ENCODE peak calls at places on chromosomes 6 and 20, in four cellular contexts. F, Q, O and I are unnamed samples.

GRCh38 chr20:21315138-21315537 is 12.0 kb downstream of the XRN2 start:
- DNase-seq in F (no peak), Q (no peak), O (no peak), I (no peak)

GRCh38 chr6:89350281-89351037 is 2.1 kb downstream of the UBE2J1 start:
- DNase-seq in F (no peak), Q (no peak), O (no peak), I (no peak)

GRCh38 chr6:9292975-9293374 is 857.6 kb upstream of the SLC35B3 start:
- DNase-seq in F (no peak), Q (no peak), O (no peak), I (no peak)

GRCh38 chr6:121430514-121431460 is 4.7 kb upstream of the GJA1 start:
- DNase-seq in F (no peak), Q (peak; percentile 29), O (no peak), I (no peak)

GRCh38 chr20:1171461-1172093 is 13.2 kb downstream of the TMEM74B start:
- DNase-seq in F (peak; percentile 66), Q (no peak), O (peak; percentile 84), I (no peak)

GRCh38 chr6:16481680-16482079 is 243.3 kb downstream of the GMPR start:
- DNase-seq in F (no peak), Q (no peak), O (no peak), I (no peak)

GRCh38 chr6:143940011-143940597 is 68.0 kb downstream of the PLAGL1 start:
- DNase-seq in F (peak; percentile 90), Q (peak; percentile 62), O (no peak), I (peak; percentile 30)

GRCh38 chr6:2478200-2478599 is 232.8 kb upstream of the GMDS start:
- DNase-seq in F (no peak), Q (no peak), O (no peak), I (no peak)

GRCh38 chr6:118187568-118188164 is 280.6 kb downstream of the SLC35F1 start:
- DNase-seq in F (no peak), Q (no peak), O (no peak), I (no peak)

GRCh38 chr6:131061771-131062160 is 1.3 kb downstream of the EPB41L2 start:
- DNase-seq in F (no peak), Q (no peak), O (no peak), I (no peak)

GRCh38 chr6:17476506-17476905 is 83.1 kb downstream of the CAP2 start:
- DNase-seq in F (no peak), Q (no peak), O (no peak), I (no peak)

GRCh38 chr20:35385733-35386132 is 26.0 kb downstream of the UQCC1 start:
- DNase-seq in F (no peak), Q (no peak), O (no peak), I (no peak)

GRCh38 chr6:3438190-3439167 is 18.4 kb downstream of the SLC22A23 start:
- DNase-seq in F (no peak), Q (no peak), O (no peak), I (no peak)

GRCh38 chr6:109453594-109454482 is 1.7 kb downstream of the MICAL1 start:
- DNase-seq in F (no peak), Q (no peak), O (no peak), I (no peak)

GRCh38 chr6:156697224-156697623 is 80.0 kb upstream of the ARID1B start:
- DNase-seq in F (no peak), Q (no peak), O (no peak), I (peak; percentile 70)

GRCh38 chr20:41650221-41650948 is 32.2 kb upstream of the CHD6 start:
- DNase-seq in F (no peak), Q (no peak), O (no peak), I (no peak)

DNA sequence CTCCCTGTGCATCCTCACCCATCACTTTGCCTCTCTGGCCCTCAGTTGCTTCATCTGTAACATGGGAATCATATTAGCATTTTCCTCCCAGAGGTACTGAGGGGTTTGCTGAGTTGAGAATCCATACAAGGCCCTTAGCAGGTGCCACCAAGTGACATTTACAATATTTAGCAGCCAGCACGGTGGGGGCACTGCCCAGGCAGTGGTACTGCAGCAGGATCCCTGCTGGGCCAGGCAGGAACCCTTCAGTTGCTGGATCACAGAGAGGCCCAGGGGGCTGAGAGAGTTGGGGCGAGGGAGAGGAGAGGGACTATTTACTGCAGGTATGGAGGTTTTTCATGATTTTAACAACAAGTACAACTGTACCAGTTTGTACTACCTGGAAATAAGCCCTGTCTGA is 65.9 kb downstream of the CDH22 start:
- DNase-seq in F (no peak), Q (no peak), O (no peak), I (no peak)
- TF ChIP-seq EGR1 in F (no peak), Q (no peak), O (no peak), I (no peak)

DNA sequence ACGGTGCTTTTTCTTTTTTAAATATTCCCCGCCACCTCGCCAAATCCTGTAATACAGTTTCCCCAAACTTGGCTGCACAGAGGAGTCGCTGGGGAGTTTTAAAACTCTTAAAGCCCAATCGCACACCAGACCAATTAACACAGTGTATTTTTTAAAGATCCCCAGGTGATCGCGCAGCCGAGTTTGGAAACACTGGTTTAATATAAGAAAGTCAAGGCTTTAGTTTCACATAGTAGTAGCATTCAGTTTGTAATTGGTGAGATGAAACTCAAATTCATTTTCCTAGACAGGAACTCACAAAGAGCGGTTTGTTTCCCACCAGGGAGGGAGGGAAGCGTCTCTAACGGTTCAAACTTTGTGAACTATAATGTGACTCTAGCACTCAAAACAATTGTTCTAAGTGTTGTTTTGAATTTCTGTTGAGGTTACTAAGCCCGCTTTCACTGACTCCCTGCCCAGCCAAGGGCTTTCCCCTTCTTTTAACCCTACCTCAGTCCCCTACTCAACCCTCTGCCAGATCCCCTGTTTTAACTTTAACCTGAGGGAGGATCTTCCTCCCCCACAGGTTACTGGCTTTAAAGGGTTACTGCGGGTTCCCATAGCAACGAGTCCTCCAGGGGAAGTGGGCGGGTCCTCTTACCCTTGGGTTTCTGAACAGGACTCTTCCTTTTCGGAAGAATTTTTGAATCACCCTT is 25.7 kb upstream of the BTBD3 start:
- DNase-seq in F (peak; percentile 53), Q (peak; percentile 66), O (peak; percentile 77), I (peak; percentile 17)
- TF ChIP-seq EGR1 in F (peak; percentile 45), Q (peak; percentile 37), O (peak; percentile 18), I (no peak)

GRCh38 chr6:111107589-111107988 is 20.3 kb downstream of the SLC16A10 start:
- DNase-seq in F (no peak), Q (no peak), O (no peak), I (no peak)

GRCh38 chr6:111101987-111102386 is 14.7 kb downstream of the SLC16A10 start:
- DNase-seq in F (no peak), Q (no peak), O (no peak), I (no peak)

DNA sequence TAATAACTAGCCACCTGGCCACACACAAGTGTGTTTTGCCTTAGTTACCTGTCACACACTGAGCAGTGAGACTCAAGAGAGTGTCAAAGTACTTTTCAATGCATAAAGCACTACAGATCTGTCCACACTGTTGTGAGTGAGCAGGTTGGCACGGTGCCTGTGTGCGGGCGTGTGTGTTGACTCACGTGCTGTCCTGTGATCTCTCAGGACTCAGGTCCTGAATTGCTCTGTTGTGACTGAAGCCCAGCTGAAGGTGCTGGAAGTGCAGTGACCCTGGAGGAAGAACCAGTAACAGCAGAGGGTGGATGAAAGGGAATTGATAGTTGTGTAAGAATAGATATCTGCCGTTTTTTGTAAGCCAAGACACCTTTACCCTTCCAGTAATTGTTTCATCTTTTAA is 18.3 kb downstream of the SLC16A10 start:
- DNase-seq in F (no peak), Q (peak; percentile 68), O (no peak), I (no peak)
- TF ChIP-seq EGR1 in F (no peak), Q (peak; percentile 45), O (no peak), I (no peak)

DNA sequence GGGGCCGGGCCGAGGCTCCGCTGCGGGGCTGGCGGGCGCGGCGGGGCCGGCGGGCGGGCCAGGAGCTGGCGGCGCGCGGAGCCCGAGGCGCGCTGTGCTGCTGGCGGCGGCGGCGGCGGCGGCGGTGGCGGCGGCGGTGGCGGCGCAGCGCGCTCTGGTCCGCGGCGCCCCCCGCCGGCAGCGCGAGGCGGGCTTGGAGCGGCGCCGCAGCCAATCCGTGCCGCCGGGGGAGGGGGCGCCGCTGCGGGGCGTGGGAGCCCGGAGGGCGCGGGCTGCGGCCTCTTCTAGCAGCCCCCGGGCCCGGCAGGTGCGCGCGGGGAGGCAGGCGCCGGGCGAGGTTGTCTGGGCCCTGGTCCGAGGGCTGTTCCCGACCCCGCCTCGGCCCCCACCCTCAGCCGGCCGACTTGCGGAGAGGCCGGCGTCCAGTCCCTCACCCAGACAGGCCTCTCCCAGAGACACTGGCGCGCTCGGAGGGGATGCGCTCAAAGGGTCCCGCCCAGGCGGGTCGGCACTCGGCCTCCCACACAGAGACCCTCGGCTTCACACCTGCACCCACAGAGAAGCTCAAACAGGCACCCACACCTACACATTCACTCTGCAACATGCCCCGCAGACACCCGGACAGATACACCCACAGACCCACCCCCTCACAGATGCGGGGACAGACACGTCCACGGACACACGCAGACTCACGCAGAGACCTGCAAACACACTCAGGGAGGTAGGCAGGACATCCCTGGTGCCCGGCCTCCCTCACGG is at the start of gene RIMS4:
- DNase-seq in F (no peak), Q (no peak), O (peak; percentile 66), I (no peak)
- TF ChIP-seq EGR1 in F (no peak), Q (no peak), O (no peak), I (no peak)

DNA sequence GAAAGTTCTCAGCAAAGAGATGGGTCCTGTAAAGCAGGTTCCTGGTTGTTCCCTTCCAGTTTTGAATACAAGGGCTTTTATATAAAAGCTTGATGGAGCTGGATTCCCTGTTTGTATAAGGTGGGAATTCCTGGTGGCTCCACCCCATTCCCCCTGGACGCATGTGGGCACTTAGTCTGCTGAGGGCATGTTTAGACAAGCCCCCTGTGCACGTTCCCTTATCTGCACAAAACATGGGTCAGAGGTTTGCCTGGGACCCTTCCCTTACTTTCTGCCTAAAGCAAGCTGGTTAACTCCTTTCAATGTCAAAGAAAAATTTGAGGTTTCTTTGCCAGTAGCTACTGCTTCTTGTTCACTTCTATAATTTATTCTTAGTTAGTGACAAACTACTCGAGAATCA is 181.1 kb downstream of the BCKDHB start:
- DNase-seq in F (no peak), Q (no peak), O (no peak), I (no peak)
- TF ChIP-seq EGR1 in F (no peak), Q (no peak), O (no peak), I (no peak)